ENCODE peak calls at places on chromosomes 12 and 14, in six cellular contexts. D, F, N, M, C and P are unnamed samples.

GRCh38 chr12:38390968-38391367 is 74.4 kb downstream of the ALG10B start:
- DNase-seq in N (no peak), M (no peak), D (no peak), C (no peak), F (no peak), P (no peak)

GRCh38 chr12:6605425-6606330 is 1.5 kb downstream of the CHD4 start:
- DNase-seq in D (peak; percentile 37), M (no peak), C (peak; percentile 31), F (no peak), N (peak; percentile 62), P (peak; percentile 49)

GRCh38 chr12:51225800-51226199 is 7.9 kb upstream of the POU6F1 start:
- DNase-seq in F (no peak), N (no peak), D (no peak), M (no peak), C (no peak), P (no peak)

GRCh38 chr12:60101715-60102114 is 505.9 kb downstream of the SLC16A7 start:
- DNase-seq in C (peak; percentile 11), D (peak; percentile 52), F (no peak), M (no peak), N (no peak), P (no peak)

GRCh38 chr12:33706927-33707326 is 267.3 kb upstream of the SYT10 start:
- DNase-seq in M (no peak), D (no peak), N (no peak), F (no peak), C (no peak), P (no peak)

GRCh38 chr12:29782285-29782820 is 1.4 kb downstream of the TMTC1 start:
- DNase-seq in C (peak; percentile 67), D (peak; percentile 71), N (no peak), F (no peak), M (no peak), P (peak; percentile 51)

GRCh38 chr14:103679351-103679750 is 35.9 kb downstream of the XRCC3 start:
- DNase-seq in C (peak; percentile 28), F (no peak), N (peak; percentile 50), D (no peak), M (no peak), P (peak; percentile 47)

GRCh38 chr14:54976316-54976715 is 50.6 kb downstream of the WDHD1 start:
- DNase-seq in D (peak; percentile 82), N (no peak), C (peak; percentile 48), F (no peak), M (no peak), P (no peak)

GRCh38 chr12:30978639-30979038 is 52.1 kb downstream of the TSPAN11 start:
- DNase-seq in C (no peak), M (no peak), D (no peak), N (no peak), F (no peak), P (no peak)

GRCh38 chr12:27319394-27319793 is 13.2 kb upstream of the BMAL2 start:
- DNase-seq in N (no peak), F (no peak), C (peak; percentile 78), M (no peak), D (peak; percentile 89), P (no peak)

GRCh38 chr14:32620303-32620702 is 291.2 kb downstream of the AKAP6 start:
- DNase-seq in F (no peak), N (no peak), C (peak; percentile 54), D (peak; percentile 55), M (no peak), P (no peak)

GRCh38 chr12:2198088-2198501 is 145.3 kb downstream of the CACNA1C start:
- DNase-seq in D (peak; percentile 64), C (peak; percentile 64), N (peak; percentile 95), M (peak; percentile 71), F (peak; percentile 33), P (peak; percentile 94)

GRCh38 chr12:6724409-6724797 is 557 bp downstream of the COPS7A start:
- DNase-seq in F (no peak), C (no peak), D (peak; percentile 16), M (no peak), N (no peak), P (peak; percentile 47)

GRCh38 chr14:33957299-33957698 is 6.4 kb upstream of the EGLN3 start:
- DNase-seq in C (no peak), M (no peak), N (no peak), F (no peak), D (no peak), P (no peak)

GRCh38 chr14:49995162-49995561 is 102.3 kb downstream of the ARF6 start:
- DNase-seq in D (peak; percentile 39), N (no peak), C (no peak), M (no peak), F (no peak), P (no peak)

DNA sequence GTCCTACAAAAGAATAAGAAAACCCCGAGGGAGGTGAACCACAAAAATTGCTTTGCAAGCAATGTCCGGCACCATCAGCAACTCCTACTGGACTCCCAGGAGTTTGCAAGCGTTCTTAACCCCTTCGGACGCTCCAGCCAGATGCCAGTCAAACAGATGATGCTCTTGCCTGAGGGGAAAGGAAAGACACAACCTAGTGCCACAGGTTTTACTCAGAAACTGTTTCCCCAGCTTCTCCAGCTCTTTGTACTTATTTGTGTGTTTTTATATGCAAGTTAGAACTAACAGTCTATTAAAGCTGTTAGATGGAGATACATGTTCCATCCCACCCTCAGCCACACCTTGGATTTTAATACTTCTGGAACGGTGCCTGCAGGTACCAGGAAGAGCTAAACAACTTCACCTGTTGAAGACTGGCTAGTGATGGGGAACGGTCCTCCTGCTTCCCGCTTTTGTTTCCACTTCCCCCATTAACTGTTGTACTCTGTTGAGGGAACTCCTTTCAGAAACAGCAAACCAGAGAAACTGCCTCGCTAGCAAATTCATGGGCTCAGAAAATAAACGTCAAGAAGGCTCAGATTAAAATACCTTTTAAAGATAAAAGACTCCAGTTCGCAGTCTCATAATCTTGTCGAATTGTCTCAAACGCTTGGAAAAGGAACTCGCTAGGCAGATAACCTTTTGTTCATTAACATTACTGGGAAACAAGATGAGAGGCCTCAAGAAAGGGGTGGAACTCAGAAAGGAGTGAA is 1.1 kb upstream of the FERMT2 start:
- DNase-seq in F (no peak), M (no peak), D (peak; percentile 80), C (peak; percentile 87), N (peak; percentile 76), P (peak; percentile 92)
- H2BK5ac ChIP-seq in F (peak overlapping the region; percentile 98), M (peak overlapping the region; percentile 82), D (peak overlapping the region; percentile 95), C (peak overlapping the region; percentile 100), N (no peak overlapping the region), P (peak overlapping the region; percentile 90)

GRCh38 chr12:92146497-92146828 is 817 bp upstream of the BTG1 start:
- DNase-seq in M (no peak), N (no peak), F (no peak), D (peak; percentile 59), C (no peak), P (no peak)
- H2BK5ac ChIP-seq in M (peak overlapping the region; percentile 88), N (no peak overlapping the region), F (peak overlapping the region; percentile 96), D (peak overlapping the region; percentile 86), C (no peak overlapping the region), P (no peak overlapping the region)

GRCh38 chr12:23950011-23950774 is 723 bp upstream of the SOX5 start:
- DNase-seq in D (peak; percentile 16), C (peak; percentile 56), N (peak; percentile 38), M (no peak), F (peak; percentile 58), P (peak; percentile 65)
- H2BK5ac ChIP-seq in D (no peak overlapping the region), C (no peak overlapping the region), N (no peak overlapping the region), M (no peak overlapping the region), F (no peak overlapping the region), P (no peak overlapping the region)

DNA sequence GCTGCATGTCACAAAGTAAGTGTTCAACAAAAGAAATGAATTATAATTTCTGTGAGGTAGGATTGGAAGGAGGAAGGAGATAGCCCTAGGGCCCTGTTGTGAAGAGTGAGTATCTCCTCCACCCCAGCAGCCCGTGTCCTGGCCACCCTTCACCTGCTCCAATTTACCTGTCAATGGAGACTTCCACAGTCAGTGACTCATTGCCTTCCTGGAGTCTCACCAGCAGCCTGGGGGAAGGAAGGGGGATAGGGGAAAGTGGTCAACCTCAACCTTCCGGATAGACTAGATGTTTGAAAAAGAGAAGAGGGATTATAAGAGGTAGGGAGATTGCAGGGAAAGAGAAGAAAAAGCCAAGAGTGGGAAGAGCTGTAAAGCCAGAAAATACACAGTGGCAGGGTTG is 9.2 kb downstream of the STAT2 start:
- DNase-seq in F (no peak), D (no peak), C (no peak), M (no peak), N (no peak), P (no peak)
- H2BK5ac ChIP-seq in F (no peak overlapping the region), D (no peak overlapping the region), C (no peak overlapping the region), M (no peak overlapping the region), N (no peak overlapping the region), P (no peak overlapping the region)

GRCh38 chr12:122500685-122501488 is at the start of gene ZCCHC8:
- DNase-seq in M (peak; percentile 95), D (peak; percentile 98), N (peak; percentile 100), F (peak; percentile 96), C (peak; percentile 99), P (peak; percentile 100)
- H2BK5ac ChIP-seq in M (peak within 1 kb of the TSS; percentile 92), D (peak within 1 kb of the TSS; percentile 90), N (peak within 1 kb of the TSS; percentile 16), F (peak within 1 kb of the TSS; percentile 99), C (peak within 1 kb of the TSS; percentile 97), P (peak within 1 kb of the TSS; percentile 41)

GRCh38 chr12:8676651-8677050 is 14.0 kb upstream of the MFAP5 start:
- DNase-seq in F (no peak), D (no peak), C (no peak), M (no peak), N (no peak), P (no peak)

GRCh38 chr12:8681129-8681902 is 16.5 kb upstream of the RIMKLB start:
- DNase-seq in F (no peak), M (no peak), N (peak; percentile 77), C (no peak), D (peak; percentile 43), P (peak; percentile 94)

GRCh38 chr12:8680533-8680932 is 17.3 kb upstream of the RIMKLB start:
- DNase-seq in M (no peak), F (no peak), C (no peak), D (no peak), N (no peak), P (peak; percentile 42)

GRCh38 chr12:8677362-8677761 is 14.7 kb upstream of the MFAP5 start:
- DNase-seq in C (no peak), D (no peak), F (no peak), M (no peak), N (no peak), P (no peak)

DNA sequence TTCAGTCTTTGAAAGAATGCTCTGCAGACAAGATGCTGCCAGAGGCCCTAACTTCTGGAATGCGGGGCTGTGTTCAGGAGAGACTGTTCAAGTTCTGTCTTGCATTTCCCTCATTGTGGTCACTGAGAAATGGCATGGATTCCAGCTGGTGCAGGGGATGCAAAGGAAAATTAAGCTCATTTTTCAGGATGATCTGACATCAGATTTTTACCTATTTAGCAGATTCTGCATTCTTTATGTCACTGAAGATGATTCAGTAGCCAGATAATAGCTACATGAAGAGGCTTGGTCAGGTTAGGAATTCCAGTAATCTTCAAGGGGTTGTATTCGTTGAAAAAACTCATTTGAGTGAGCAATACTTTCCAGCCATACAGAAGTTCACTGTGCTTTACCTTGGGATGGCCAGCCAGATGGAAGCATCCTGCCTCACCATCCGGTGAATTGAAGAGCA is 16.1 kb upstream of the MFAP5 start:
- DNase-seq in C (no peak), F (no peak), N (no peak), D (no peak), M (no peak), P (peak; percentile 59)
- H2BK5ac ChIP-seq in C (no peak overlapping the region), F (no peak overlapping the region), N (no peak overlapping the region), D (no peak overlapping the region), M (no peak overlapping the region), P (no peak overlapping the region)